ENCODE peak calls at places on chromosomes 7 and 10, in five cellular contexts. B is T1000; G is Right ventricle myocardium superior; A is substantia nigra; Y is activated CD4-positive, alpha-beta T cell treated with anti-CD3 and anti-CD28 coated beads, Interleukin-2, amount 50 U/mL, for 1 hour. R is an unnamed sample.

GRCh38 chr7:144713850-144714249 is 122.0 kb downstream of the TPK1 start:
- DNase-seq in B (no peak), G (no peak), A (no peak), Y (no peak), R (no peak)

GRCh38 chr7:72336887-72337821 is 75.0 kb downstream of the CALN1 start:
- DNase-seq in B (no peak), G (no peak), A (peak), Y (no peak), R (no peak)

GRCh38 chr10:88879754-88880286 is at the start of gene STAMBPL1:
- DNase-seq in B (peak), G (no peak), A (peak), Y (peak), R (no peak)

GRCh38 chr7:129569811-129570215 is 41.7 kb upstream of the NRF1 start:
- DNase-seq in B (peak), G (no peak), A (no peak), Y (no peak), R (no peak)

GRCh38 chr7:98420966-98421612 is 20.2 kb upstream of the BAIAP2L1 start:
- DNase-seq in B (no peak), G (peak), A (no peak), Y (peak), R (peak)

GRCh38 chr7:106792233-106792926 is 72.7 kb upstream of the PIK3CG start:
- DNase-seq in B (no peak), G (no peak), A (no peak), Y (no peak), R (no peak)

GRCh38 chr10:117457071-117457810 is 82.0 kb upstream of the PDZD8 start:
- DNase-seq in B (no peak), G (no peak), A (no peak), Y (no peak), R (no peak)

GRCh38 chr10:97498841-97499560 is at the start of gene UBTD1:
- DNase-seq in B (peak), G (peak), A (peak), Y (peak), R (peak)

GRCh38 chr7:66669088-66669487 is 40.4 kb downstream of the KCTD7 start:
- DNase-seq in B (no peak), G (peak), A (peak), Y (no peak), R (peak)

GRCh38 chr7:103009466-103010219 is 65.0 kb downstream of the FBXL13 start:
- DNase-seq in B (no peak), G (no peak), A (no peak), Y (no peak), R (no peak)

GRCh38 chr10:104252349-104252748 is 2.3 kb upstream of the GSTO1 start:
- DNase-seq in B (no peak), G (no peak), A (no peak), Y (no peak), R (no peak)

GRCh38 chr7:23000597-23001360 is 13.2 kb downstream of the HYCC1 start:
- DNase-seq in B (no peak), G (no peak), A (no peak), Y (no peak), R (no peak)

GRCh38 chr7:151174246-151175046 is 7.0 kb upstream of the GBX1 start:
- DNase-seq in B (no peak), G (peak), A (no peak), Y (peak), R (no peak)

GRCh38 chr10:89476676-89477075 is 58.7 kb downstream of the SLC16A12 start:
- DNase-seq in B (no peak), G (peak), A (peak), Y (no peak), R (peak)

GRCh38 chr7:154857728-154858681 is 144.9 kb downstream of the PAXIP1 start:
- DNase-seq in B (no peak), G (no peak), A (no peak), Y (no peak), R (no peak)

GRCh38 chr10:62979921-62980320 is 153.2 kb upstream of the NRBF2 start:
- DNase-seq in B (no peak), G (no peak), A (no peak), Y (no peak), R (no peak)

GRCh38 chr7:78006063-78006755 is 207.6 kb downstream of the PHTF2 start:
- DNase-seq in B (no peak), G (no peak), A (no peak), Y (no peak), R (no peak)

GRCh38 chr10:131024259-131025131 is 287.0 kb downstream of the TCERG1L start:
- DNase-seq in B (no peak), G (no peak), A (no peak), Y (no peak), R (no peak)

GRCh38 chr10:31101123-31101522 is 69.5 kb upstream of the ZNF438 start:
- DNase-seq in B (peak), G (no peak), A (no peak), Y (no peak), R (peak)

GRCh38 chr7:47651355-47652317 is 69.7 kb upstream of the TNS3 start:
- DNase-seq in B (peak), G (peak), A (no peak), Y (no peak), R (no peak)

R was measured in kidney.